ENCODE peak calls at places on chromosomes 16 and 17, in nine cellular contexts. Z is uterus, N is cardiac muscle cell, S is thoracic aorta, M is stomach, I is A673, D is foreskin fibroblast, G is BE2C, H is brain microvascular endothelial cell. T is an unnamed sample.

GRCh38 chr17:46046957-46047356 is 47.9 kb downstream of the STH start:
- DNase-seq in Z (no peak), N (no peak), S (no peak), M (no peak), I (peak; percentile 27), D (peak; percentile 33), G (no peak), H (no peak), T (no peak)

GRCh38 chr17:44375196-44376017 is 11.8 kb upstream of the FAM171A2 start:
- DNase-seq in Z (no peak), N (no peak), S (no peak), M (no peak), I (no peak), D (no peak), G (no peak), H (no peak), T (no peak)

GRCh38 chr17:72122002-72122310 is 1.1 kb downstream of the SOX9 start:
- DNase-seq in Z (no peak), N (no peak), S (no peak), M (no peak), I (peak; percentile 48), D (no peak), G (no peak), H (no peak), T (peak; percentile 84)

GRCh38 chr16:20906225-20906870 is 5.8 kb downstream of the LYRM1 start:
- DNase-seq in Z (peak; percentile 54), N (no peak), S (no peak), M (no peak), I (peak; percentile 15), D (peak; percentile 92), G (no peak), H (peak; percentile 42), T (no peak)

GRCh38 chr17:75904749-75905521 is at the start of gene MRPL38:
- DNase-seq in Z (peak; percentile 91), N (peak; percentile 95), S (peak; percentile 62), M (peak; percentile 97), I (peak; percentile 97), D (peak; percentile 98), G (peak; percentile 98), H (peak; percentile 87), T (peak; percentile 88)

GRCh38 chr17:46020998-46021397 is 21.9 kb downstream of the STH start:
- DNase-seq in Z (no peak), N (no peak), S (no peak), M (no peak), I (no peak), D (no peak), G (peak; percentile 47), H (no peak), T (no peak)

GRCh38 chr17:41687828-41688640 is 651 bp upstream of the EIF1 start:
- DNase-seq in Z (peak; percentile 76), N (peak; percentile 37), S (no peak), M (peak; percentile 65), I (peak; percentile 61), D (peak; percentile 64), G (peak; percentile 60), H (no peak), T (no peak)

GRCh38 chr17:8892338-8892690 is 24.8 kb upstream of the PIK3R6 start:
- DNase-seq in Z (no peak), N (no peak), S (no peak), M (no peak), I (no peak), D (no peak), G (no peak), H (peak; percentile 17), T (no peak)

GRCh38 chr16:22635345-22635744 is 124.7 kb downstream of the NPIPB5 start:
- DNase-seq in Z (no peak), N (no peak), S (no peak), M (no peak), I (no peak), D (peak; percentile 69), G (no peak), H (no peak), T (no peak)

GRCh38 chr16:85612191-85612800 is 826 bp upstream of the GSE1 start:
- DNase-seq in Z (peak; percentile 64), N (peak; percentile 62), S (peak; percentile 62), M (peak; percentile 88), I (peak; percentile 85), D (peak; percentile 96), G (peak; percentile 71), H (peak; percentile 68), T (peak; percentile 95)

GRCh38 chr17:34364741-34365140 is 1.7 kb upstream of the CCL1 start:
- DNase-seq in Z (no peak), N (no peak), S (no peak), M (no peak), I (no peak), D (no peak), G (no peak), H (no peak), T (no peak)

GRCh38 chr17:18949566-18949965 is 2.4 kb upstream of the SLC5A10 start:
- DNase-seq in Z (no peak), N (no peak), S (no peak), M (no peak), I (no peak), D (no peak), G (no peak), H (no peak), T (no peak)

GRCh38 chr17:1362065-1362848 is 37.8 kb downstream of the YWHAE start:
- DNase-seq in Z (no peak), N (no peak), S (no peak), M (no peak), I (no peak), D (no peak), G (no peak), H (no peak), T (no peak)

GRCh38 chr17:8791910-8792270 is 7.3 kb downstream of the MFSD6L start:
- DNase-seq in Z (no peak), N (no peak), S (no peak), M (no peak), I (peak; percentile 70), D (peak; percentile 33), G (no peak), H (peak; percentile 97), T (no peak)

GRCh38 chr17:48163809-48164208 is 56.2 kb downstream of the SNX11 start:
- DNase-seq in Z (no peak), N (no peak), S (no peak), M (no peak), I (no peak), D (no peak), G (no peak), H (no peak), T (no peak)

GRCh38 chr17:48162946-48163506 is 55.5 kb downstream of the SNX11 start:
- DNase-seq in Z (no peak), N (no peak), S (no peak), M (peak; percentile 26), I (peak; percentile 91), D (no peak), G (peak; percentile 49), H (no peak), T (no peak)

GRCh38 chr17:48161127-48161905 is 53.8 kb downstream of the SNX11 start:
- DNase-seq in Z (no peak), N (no peak), S (no peak), M (no peak), I (no peak), D (no peak), G (no peak), H (no peak), T (no peak)

GRCh38 chr17:48160177-48160967 is 52.8 kb downstream of the SNX11 start:
- DNase-seq in Z (no peak), N (no peak), S (no peak), M (peak; percentile 50), I (no peak), D (no peak), G (no peak), H (no peak), T (no peak)

GRCh38 chr17:48162305-48162934 is 54.9 kb downstream of the SNX11 start:
- DNase-seq in Z (no peak), N (no peak), S (no peak), M (no peak), I (no peak), D (no peak), G (no peak), H (no peak), T (no peak)
- H3K4me3 ChIP-seq in Z (no peak overlapping the region), N (no peak overlapping the region), S (no peak overlapping the region), M (no peak overlapping the region), I (peak overlapping the region; percentile 24), D (no peak overlapping the region), G (no peak overlapping the region), H (no peak overlapping the region), T (no peak overlapping the region)

GRCh38 chr16:67260426-67261063 is 11.8 kb downstream of the SLC9A5 start:
- DNase-seq in Z (no peak), N (peak; percentile 73), S (no peak), M (peak; percentile 61), I (no peak), D (peak; percentile 87), G (peak; percentile 62), H (peak; percentile 45), T (no peak)
- TF ChIP-seq CTCF in Z (no peak), N (peak; percentile 69), S (no peak), M (no peak), I (peak; percentile 32), D (peak; percentile 76), G (peak; percentile 85), H (peak; percentile 83), T (no peak)

GRCh38 chr17:7561028-7561575 is 617 bp upstream of the SENP3 start:
- DNase-seq in Z (peak; percentile 93), N (peak; percentile 94), S (peak; percentile 70), M (peak; percentile 96), I (peak; percentile 93), D (peak; percentile 94), G (peak; percentile 82), H (peak; percentile 84), T (peak; percentile 99)

GRCh38 chr17:7563115-7563869 is 1.6 kb downstream of the SENP3 start:
- DNase-seq in Z (no peak), N (no peak), S (no peak), M (no peak), I (no peak), D (no peak), G (no peak), H (no peak), T (no peak)

GRCh38 chr17:7560172-7561027 is 1.3 kb upstream of the SENP3 start:
- DNase-seq in Z (peak; percentile 67), N (peak; percentile 85), S (no peak), M (peak; percentile 81), I (peak; percentile 83), D (peak; percentile 78), G (no peak), H (peak; percentile 49), T (peak; percentile 94)

GRCh38 chr17:7561589-7562207 is at the start of gene SENP3:
- DNase-seq in Z (peak; percentile 87), N (peak; percentile 96), S (no peak), M (peak; percentile 92), I (peak; percentile 96), D (peak; percentile 98), G (peak; percentile 87), H (peak; percentile 72), T (peak; percentile 80)

DNA sequence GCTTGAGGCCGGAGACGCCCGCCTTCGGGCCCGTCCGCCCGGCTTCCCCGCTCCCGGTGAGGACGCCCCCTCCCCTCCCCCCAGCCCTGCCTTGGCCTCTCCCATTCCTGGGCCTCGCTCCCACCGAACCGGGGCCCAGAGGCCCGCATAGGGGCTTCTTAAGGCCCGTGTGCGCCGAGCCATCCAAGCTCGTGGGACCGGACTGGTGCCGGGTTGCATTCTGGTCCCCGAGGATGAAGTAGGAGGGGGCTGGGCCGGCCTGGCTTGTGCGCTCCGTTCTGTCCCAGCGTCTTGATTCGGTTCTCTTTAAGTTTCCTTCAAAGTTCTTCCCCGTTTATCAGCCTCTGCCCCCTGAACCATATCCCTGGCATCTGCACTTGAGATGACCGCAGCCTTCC is 488 bp downstream of the SENP3 start:
- DNase-seq in Z (no peak), N (peak; percentile 35), S (no peak), M (no peak), I (no peak), D (peak; percentile 50), G (no peak), H (no peak), T (no peak)
- H3K4me3 ChIP-seq in Z (peak overlapping the region; percentile 79), N (peak overlapping the region; percentile 61), S (peak overlapping the region; percentile 97), M (peak overlapping the region; percentile 99), I (peak overlapping the region; percentile 90), D (peak overlapping the region; percentile 81), G (peak overlapping the region; percentile 74), H (peak overlapping the region; percentile 83), T (peak overlapping the region; percentile 74)

GRCh38 chr17:53032861-53033271 is 789.9 kb upstream of the KIF2B start:
- DNase-seq in Z (no peak), N (peak; percentile 94), S (no peak), M (no peak), I (peak; percentile 86), D (no peak), G (peak; percentile 84), H (no peak), T (no peak)
- TF ChIP-seq CTCF in Z (no peak), N (peak; percentile 60), S (no peak), M (peak; percentile 62), I (peak; percentile 71), D (no peak), G (peak; percentile 96), H (peak; percentile 24), T (no peak)

T was measured in lower leg skin.